ENCODE peak calls at places on chromosome 20, in four cellular contexts. F, I, K and Z are unnamed samples.

GRCh38 chr20:23164176-23164601 is 78.1 kb upstream of the CD93 start:
- DNase-seq in I (no peak), F (no peak), K (no peak), Z (no peak)

GRCh38 chr20:51054233-51054632 is 31.3 kb upstream of the KCNG1 start:
- DNase-seq in I (no peak), K (no peak), F (no peak), Z (no peak)

GRCh38 chr20:37346526-37347346 is 796 bp downstream of the SRC start:
- DNase-seq in K (no peak), I (no peak), F (peak; percentile 35), Z (no peak)

GRCh38 chr20:1775117-1775516 is 117.5 kb upstream of the SIRPG start:
- DNase-seq in I (no peak), K (peak; percentile 30), F (peak; percentile 83), Z (no peak)

GRCh38 chr20:57266251-57267157 is at the start of gene BMP7:
- DNase-seq in I (no peak), F (peak; percentile 34), K (peak; percentile 36), Z (no peak)

GRCh38 chr20:21033817-21034216 is 72.3 kb downstream of the LINC00237 start:
- DNase-seq in F (no peak), K (no peak), I (no peak), Z (no peak)

GRCh38 chr20:20743511-20744169 is 31.2 kb upstream of the RALGAPA2 start:
- DNase-seq in F (no peak), I (no peak), K (no peak), Z (no peak)

GRCh38 chr20:1364106-1364505 is 28.7 kb downstream of the FKBP1A start:
- DNase-seq in F (no peak), K (no peak), I (no peak), Z (no peak)

GRCh38 chr20:32476684-32477593 is 108.2 kb downstream of the NOL4L start:
- DNase-seq in I (no peak), K (no peak), F (no peak), Z (no peak)

GRCh38 chr20:8020314-8021079 is 936 bp upstream of the TMX4 start:
- DNase-seq in I (no peak), F (no peak), K (no peak), Z (no peak)

GRCh38 chr20:13286600-13286999 is 65.5 kb downstream of the ISM1 start:
- DNase-seq in I (no peak), K (no peak), F (no peak), Z (no peak)

GRCh38 chr20:24309596-24309995 is 159.8 kb upstream of the SYNDIG1 start:
- DNase-seq in I (no peak), F (no peak), K (peak; percentile 8), Z (no peak)

GRCh38 chr20:35629432-35630145 is 14.0 kb downstream of the SPAG4 start:
- DNase-seq in F (no peak), I (no peak), K (no peak), Z (no peak)

GRCh38 chr20:59438201-59438600 is 137.8 kb downstream of the EDN3 start:
- DNase-seq in I (no peak), K (no peak), F (no peak), Z (no peak)

GRCh38 chr20:24991897-24992419 is 593 bp downstream of the APMAP start:
- DNase-seq in I (no peak), K (no peak), F (peak; percentile 56), Z (no peak)